ENCODE peak calls at places on chromosomes 6 and 20, in four cellular contexts. One of them, this sample, is unnamed.

GRCh38 chr6:160520043-160520904 is 143.8 kb downstream of the LPA start:
- DNase-seq in AG04449: no peak
- DNase-seq in A673: peak; percentile 71
- DNase-seq in naive thymus-derived CD4-positive, alpha-beta T cell: peak; percentile 53
- DNase-seq in this sample: peak; percentile 58

GRCh38 chr6:52376763-52377162 is 14.8 kb downstream of the PAQR8 start:
- DNase-seq in AG04449: no peak
- DNase-seq in A673: no peak
- DNase-seq in naive thymus-derived CD4-positive, alpha-beta T cell: no peak
- DNase-seq in this sample: no peak

GRCh38 chr6:119227377-119227776 is 122.2 kb downstream of the MAN1A1 start:
- DNase-seq in AG04449: no peak
- DNase-seq in A673: no peak
- DNase-seq in naive thymus-derived CD4-positive, alpha-beta T cell: no peak
- DNase-seq in this sample: no peak

GRCh38 chr20:62357681-62358080 is 9.4 kb downstream of the LAMA5 start:
- DNase-seq in AG04449: no peak
- DNase-seq in A673: no peak
- DNase-seq in naive thymus-derived CD4-positive, alpha-beta T cell: no peak
- DNase-seq in this sample: no peak

GRCh38 chr6:110408891-110409290 is 6.5 kb downstream of the DDO start:
- DNase-seq in AG04449: no peak
- DNase-seq in A673: no peak
- DNase-seq in naive thymus-derived CD4-positive, alpha-beta T cell: no peak
- DNase-seq in this sample: no peak

GRCh38 chr20:19113343-19113930 is 99.0 kb upstream of the SLC24A3 start:
- DNase-seq in AG04449: no peak
- DNase-seq in A673: no peak
- DNase-seq in naive thymus-derived CD4-positive, alpha-beta T cell: no peak
- DNase-seq in this sample: no peak

GRCh38 chr6:5854900-5855299 is 151.8 kb downstream of the NRN1 start:
- DNase-seq in AG04449: no peak
- DNase-seq in A673: no peak
- DNase-seq in naive thymus-derived CD4-positive, alpha-beta T cell: no peak
- DNase-seq in this sample: no peak

GRCh38 chr6:53854843-53855567 is 60.2 kb downstream of the LRRC1 start:
- DNase-seq in AG04449: no peak
- DNase-seq in A673: no peak
- DNase-seq in naive thymus-derived CD4-positive, alpha-beta T cell: no peak
- DNase-seq in this sample: no peak

GRCh38 chr6:34132486-34133185 is 13.3 kb downstream of the GRM4 start:
- DNase-seq in AG04449: no peak
- DNase-seq in A673: peak; percentile 65
- DNase-seq in naive thymus-derived CD4-positive, alpha-beta T cell: no peak
- DNase-seq in this sample: peak; percentile 61

GRCh38 chr20:49179368-49180277 is 8.5 kb downstream of the STAU1 start:
- DNase-seq in AG04449: no peak
- DNase-seq in A673: peak; percentile 9
- DNase-seq in naive thymus-derived CD4-positive, alpha-beta T cell: no peak
- DNase-seq in this sample: no peak

GRCh38 chr6:27332692-27333641 is 20.9 kb upstream of the POM121L2 start:
- DNase-seq in AG04449: peak; percentile 24
- DNase-seq in A673: peak; percentile 81
- DNase-seq in naive thymus-derived CD4-positive, alpha-beta T cell: peak; percentile 66
- DNase-seq in this sample: no peak

GRCh38 chr6:136288566-136289326 is 900 bp downstream of the BCLAF1 start:
- DNase-seq in AG04449: peak; percentile 80
- DNase-seq in A673: peak; percentile 81
- DNase-seq in naive thymus-derived CD4-positive, alpha-beta T cell: peak; percentile 94
- DNase-seq in this sample: peak; percentile 32

GRCh38 chr6:73145690-73146089 is 79.6 kb downstream of the KHDC1L start:
- DNase-seq in AG04449: no peak
- DNase-seq in A673: no peak
- DNase-seq in naive thymus-derived CD4-positive, alpha-beta T cell: no peak
- DNase-seq in this sample: no peak

GRCh38 chr20:43915209-43916072 is 789 bp downstream of the TOX2 start:
- DNase-seq in AG04449: no peak
- DNase-seq in A673: no peak
- DNase-seq in naive thymus-derived CD4-positive, alpha-beta T cell: peak; percentile 12
- DNase-seq in this sample: no peak

GRCh38 chr6:125511809-125512341 is 210.1 kb upstream of the HDDC2 start:
- DNase-seq in AG04449: no peak
- DNase-seq in A673: peak; percentile 4
- DNase-seq in naive thymus-derived CD4-positive, alpha-beta T cell: no peak
- DNase-seq in this sample: no peak

GRCh38 chr6:169529931-169530761 is 171.7 kb downstream of the WDR27 start:
- DNase-seq in AG04449: no peak
- DNase-seq in A673: no peak
- DNase-seq in naive thymus-derived CD4-positive, alpha-beta T cell: peak; percentile 2
- DNase-seq in this sample: no peak
- H3K4me3 ChIP-seq in AG04449: no peak overlapping the region
- H3K4me3 ChIP-seq in A673: no peak overlapping the region
- H3K4me3 ChIP-seq in naive thymus-derived CD4-positive, alpha-beta T cell: no peak overlapping the region
- H3K4me3 ChIP-seq in this sample: no peak overlapping the region

GRCh38 chr6:131125431-131125830 is 9.8 kb upstream of the AKAP7 start:
- DNase-seq in AG04449: no peak
- DNase-seq in A673: peak; percentile 77
- DNase-seq in naive thymus-derived CD4-positive, alpha-beta T cell: no peak
- DNase-seq in this sample: no peak

GRCh38 chr6:131129657-131130545 is 5.4 kb upstream of the AKAP7 start:
- DNase-seq in AG04449: no peak
- DNase-seq in A673: no peak
- DNase-seq in naive thymus-derived CD4-positive, alpha-beta T cell: no peak
- DNase-seq in this sample: no peak

GRCh38 chr6:131122007-131122406 is 13.3 kb upstream of the AKAP7 start:
- DNase-seq in AG04449: no peak
- DNase-seq in A673: peak; percentile 71
- DNase-seq in naive thymus-derived CD4-positive, alpha-beta T cell: no peak
- DNase-seq in this sample: no peak

GRCh38 chr6:131122516-131122915 is 12.8 kb upstream of the AKAP7 start:
- DNase-seq in AG04449: no peak
- DNase-seq in A673: peak; percentile 85
- DNase-seq in naive thymus-derived CD4-positive, alpha-beta T cell: no peak
- DNase-seq in this sample: no peak

GRCh38 chr6:131124341-131125071 is 10.8 kb upstream of the AKAP7 start:
- DNase-seq in AG04449: no peak
- DNase-seq in A673: peak; percentile 89
- DNase-seq in naive thymus-derived CD4-positive, alpha-beta T cell: no peak
- DNase-seq in this sample: no peak
- H3K4me3 ChIP-seq in AG04449: no peak overlapping the region
- H3K4me3 ChIP-seq in A673: no peak overlapping the region
- H3K4me3 ChIP-seq in naive thymus-derived CD4-positive, alpha-beta T cell: no peak overlapping the region
- H3K4me3 ChIP-seq in this sample: no peak overlapping the region

GRCh38 chr20:22577515-22578220 is 6.7 kb downstream of the FOXA2 start:
- DNase-seq in AG04449: no peak
- DNase-seq in A673: no peak
- DNase-seq in naive thymus-derived CD4-positive, alpha-beta T cell: no peak
- DNase-seq in this sample: no peak
- H3K4me3 ChIP-seq in AG04449: no peak overlapping the region
- H3K4me3 ChIP-seq in A673: no peak overlapping the region
- H3K4me3 ChIP-seq in naive thymus-derived CD4-positive, alpha-beta T cell: no peak overlapping the region
- H3K4me3 ChIP-seq in this sample: no peak overlapping the region

DNA sequence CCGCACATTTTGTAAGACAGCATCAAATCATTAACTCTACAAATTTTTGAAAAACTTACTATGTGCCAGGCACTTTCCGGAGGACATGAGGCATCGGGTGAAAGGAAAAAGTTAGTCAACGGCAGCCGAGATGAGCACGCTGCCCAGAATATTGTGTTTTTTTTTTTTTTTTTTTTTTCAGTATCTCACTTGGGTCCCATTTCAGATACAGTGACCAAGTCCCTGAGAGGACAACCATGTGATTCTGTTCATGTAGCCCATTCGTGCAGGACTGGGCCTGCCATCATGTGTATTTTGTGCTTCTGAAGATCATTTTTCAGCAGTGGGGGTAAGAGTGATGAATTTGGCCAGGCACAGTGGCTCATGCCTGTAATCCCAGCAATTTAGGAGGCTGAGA is 1.3 kb downstream of the SLA2 start:
- DNase-seq in AG04449: no peak
- DNase-seq in A673: no peak
- DNase-seq in naive thymus-derived CD4-positive, alpha-beta T cell: no peak
- DNase-seq in this sample: no peak
- H3K4me3 ChIP-seq in AG04449: no peak overlapping the region
- H3K4me3 ChIP-seq in A673: no peak overlapping the region
- H3K4me3 ChIP-seq in naive thymus-derived CD4-positive, alpha-beta T cell: peak overlapping the region; percentile 82
- H3K4me3 ChIP-seq in this sample: peak overlapping the region; percentile 78

GRCh38 chr6:151167034-151167433 is 72.7 kb upstream of the AKAP12 start:
- DNase-seq in AG04449: no peak
- DNase-seq in A673: no peak
- DNase-seq in naive thymus-derived CD4-positive, alpha-beta T cell: no peak
- DNase-seq in this sample: no peak

GRCh38 chr6:151175924-151176445 is 63.8 kb upstream of the AKAP12 start:
- DNase-seq in AG04449: no peak
- DNase-seq in A673: no peak
- DNase-seq in naive thymus-derived CD4-positive, alpha-beta T cell: no peak
- DNase-seq in this sample: no peak

GRCh38 chr6:151170622-151171246 is 69.0 kb upstream of the AKAP12 start:
- DNase-seq in AG04449: no peak
- DNase-seq in A673: no peak
- DNase-seq in naive thymus-derived CD4-positive, alpha-beta T cell: no peak
- DNase-seq in this sample: no peak
- H3K4me3 ChIP-seq in AG04449: no peak overlapping the region
- H3K4me3 ChIP-seq in A673: no peak overlapping the region
- H3K4me3 ChIP-seq in naive thymus-derived CD4-positive, alpha-beta T cell: no peak overlapping the region
- H3K4me3 ChIP-seq in this sample: no peak overlapping the region

GRCh38 chr6:17580518-17581048 is 19.5 kb upstream of the FAM8A1 start:
- DNase-seq in AG04449: no peak
- DNase-seq in A673: peak; percentile 53
- DNase-seq in naive thymus-derived CD4-positive, alpha-beta T cell: peak; percentile 14
- DNase-seq in this sample: no peak
- H3K4me3 ChIP-seq in AG04449: peak overlapping the region; percentile 62
- H3K4me3 ChIP-seq in A673: peak overlapping the region; percentile 42
- H3K4me3 ChIP-seq in naive thymus-derived CD4-positive, alpha-beta T cell: peak overlapping the region; percentile 39
- H3K4me3 ChIP-seq in this sample: no peak overlapping the region

GRCh38 chr6:32942555-32942954 is 1.7 kb upstream of the HLA-DMB start:
- DNase-seq in AG04449: no peak
- DNase-seq in A673: no peak
- DNase-seq in naive thymus-derived CD4-positive, alpha-beta T cell: no peak
- DNase-seq in this sample: no peak
- H3K4me3 ChIP-seq in AG04449: no peak overlapping the region
- H3K4me3 ChIP-seq in A673: no peak overlapping the region
- H3K4me3 ChIP-seq in naive thymus-derived CD4-positive, alpha-beta T cell: no peak overlapping the region
- H3K4me3 ChIP-seq in this sample: no peak overlapping the region

DNA sequence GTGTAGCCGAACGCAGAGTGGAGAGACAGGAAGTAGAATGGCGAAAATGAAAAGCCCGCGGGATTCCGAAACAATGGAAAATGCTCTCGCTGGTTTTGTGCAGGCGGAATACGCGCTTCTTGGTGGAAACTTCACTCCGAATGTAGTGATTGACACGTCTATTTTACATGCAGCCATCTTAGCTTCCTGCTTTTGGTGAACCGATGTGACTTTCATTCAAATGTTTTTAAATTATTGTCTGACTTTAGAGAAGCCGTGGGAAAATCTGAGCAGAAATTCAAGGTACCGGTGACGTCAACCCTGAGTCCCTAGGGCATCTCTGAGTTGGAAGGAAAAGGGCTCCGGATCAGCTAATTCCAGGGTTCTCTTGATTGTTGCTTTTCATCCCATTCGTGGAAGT is 11.4 kb downstream of the GPX5 start:
- DNase-seq in AG04449: no peak
- DNase-seq in A673: peak; percentile 47
- DNase-seq in naive thymus-derived CD4-positive, alpha-beta T cell: no peak
- DNase-seq in this sample: no peak
- H3K4me3 ChIP-seq in AG04449: no peak overlapping the region
- H3K4me3 ChIP-seq in A673: peak overlapping the region; percentile 29
- H3K4me3 ChIP-seq in naive thymus-derived CD4-positive, alpha-beta T cell: peak overlapping the region; percentile 28
- H3K4me3 ChIP-seq in this sample: no peak overlapping the region

DNA sequence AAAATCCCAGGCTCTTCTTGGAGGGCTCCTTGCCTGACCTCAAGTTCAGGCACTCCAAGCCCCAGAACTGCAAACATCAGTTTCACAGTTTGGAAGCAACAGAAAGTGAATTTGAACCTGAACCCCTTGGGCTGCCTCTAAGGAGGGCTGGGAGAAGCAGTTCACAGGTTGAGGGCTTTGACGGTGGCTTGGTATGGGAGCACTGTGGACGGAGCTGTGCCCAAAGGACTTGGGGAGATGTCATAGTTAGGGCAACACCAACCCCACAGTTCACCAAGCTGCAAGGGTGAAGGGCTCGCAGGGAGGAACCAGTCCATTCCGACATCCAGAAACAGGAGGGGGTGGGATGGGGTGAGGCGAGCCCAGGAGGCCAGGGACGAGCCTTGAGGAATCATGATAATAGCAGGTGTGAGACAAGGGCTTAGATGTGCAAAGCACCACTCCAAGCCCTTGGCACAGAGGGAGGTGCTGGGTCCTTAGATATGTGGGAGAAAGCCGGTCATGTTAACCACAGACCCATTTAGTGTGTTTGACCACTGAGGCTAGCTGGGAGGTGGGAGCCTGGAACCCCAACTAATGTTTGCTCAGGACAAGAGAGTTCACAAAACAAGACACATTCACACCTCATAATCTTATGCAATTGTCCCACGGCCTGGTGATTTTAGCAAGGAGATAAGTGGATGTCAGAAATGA is 4.3 kb downstream of the CEBPB start:
- DNase-seq in AG04449: no peak
- DNase-seq in A673: no peak
- DNase-seq in naive thymus-derived CD4-positive, alpha-beta T cell: no peak
- DNase-seq in this sample: no peak
- H3K4me3 ChIP-seq in AG04449: peak overlapping the region; percentile 94
- H3K4me3 ChIP-seq in A673: peak overlapping the region; percentile 97
- H3K4me3 ChIP-seq in naive thymus-derived CD4-positive, alpha-beta T cell: no peak overlapping the region
- H3K4me3 ChIP-seq in this sample: no peak overlapping the region